ENCODE peak calls at places on chromosomes 11 and 22, in nine cellular contexts. C is stimulated activated CD4-positive, alpha-beta T cell treated with anti-CD3 and anti-CD28 coated beads, Interleukin-15, amount 100 ng/mL, for 1 hour; M is NCI-H774; J is cardiac muscle cell; N is left colon; E is sigmoid colon; Z is tibial artery; R is head of caudate nucleus; W is COR-L47. F is an unnamed sample.

GRCh38 chr11:73393479-73394415 is 17.5 kb downstream of the RELT start:
- DNase-seq in E (peak; percentile 83), W (peak; percentile 69), M (peak; percentile 44), R (peak; percentile 77), Z (peak; percentile 83), N (peak; percentile 62), C (peak; percentile 48), J (peak; percentile 84), F (peak; percentile 81)

GRCh38 chr11:120714448-120714847 is 202.9 kb downstream of the GRIK4 start:
- DNase-seq in W (no peak), Z (no peak), R (no peak), E (no peak), J (no peak), N (no peak), M (no peak), C (no peak), F (no peak)

GRCh38 chr11:18617688-18618340 is 16.3 kb downstream of the SPTY2D1 start:
- DNase-seq in J (no peak), R (no peak), E (no peak), M (no peak), C (no peak), Z (no peak), N (no peak), W (no peak), F (no peak)

GRCh38 chr11:90874971-90875370 is 652.1 kb upstream of the CHORDC1 start:
- DNase-seq in E (no peak), W (no peak), J (no peak), N (no peak), R (no peak), Z (no peak), M (no peak), C (no peak), F (no peak)

GRCh38 chr11:133835258-133836075 is 9.8 kb downstream of the SPATA19 start:
- DNase-seq in J (peak; percentile 53), W (peak; percentile 42), Z (no peak), C (no peak), E (no peak), N (no peak), R (peak; percentile 63), M (no peak), F (peak; percentile 60)

GRCh38 chr11:74297484-74297883 is 14.0 kb downstream of the P4HA3 start:
- DNase-seq in C (no peak), N (no peak), M (no peak), Z (no peak), W (no peak), J (no peak), R (no peak), E (no peak), F (no peak)

GRCh38 chr11:47946682-47947575 is 33.4 kb upstream of the PTPRJ start:
- DNase-seq in C (no peak), J (no peak), R (no peak), M (no peak), E (peak; percentile 90), W (no peak), N (peak; percentile 76), Z (peak; percentile 87), F (no peak)

GRCh38 chr11:120632579-120632978 is 121.0 kb downstream of the GRIK4 start:
- DNase-seq in C (no peak), Z (no peak), E (no peak), R (no peak), W (no peak), M (no peak), N (no peak), J (no peak), F (no peak)

GRCh38 chr11:6733326-6734030 is 38.3 kb downstream of the OR2AG2 start:
- DNase-seq in M (no peak), Z (no peak), R (no peak), N (no peak), W (no peak), C (no peak), J (no peak), E (no peak), F (no peak)

GRCh38 chr22:27718186-27719032 is 83.1 kb downstream of the MN1 start:
- DNase-seq in M (no peak), N (peak; percentile 57), W (no peak), E (peak; percentile 92), Z (peak; percentile 89), R (peak; percentile 62), C (no peak), J (peak; percentile 28), F (no peak)

F was measured in endothelial cell.